ENCODE peak calls at places on chromosomes 2 and 18, in seven cellular contexts. U, F, Q, I, W, A and Y are unnamed samples.
A peak's percentile ranks its signal among the peaks of the same experiment; 100 is the strongest.

GRCh38 chr18:13218376-13219011 is at the start of gene LDLRAD4:
- DNase-seq in U (no peak), F (no peak), Q (peak; percentile 27), I (no peak), W (peak; percentile 55), A (no peak), Y (peak; percentile 17)

GRCh38 chr2:109703076-109703475 is 88.9 kb downstream of the SOWAHC start:
- DNase-seq in U (no peak), F (no peak), Q (no peak), I (peak; percentile 56), W (no peak), A (no peak), Y (no peak)

GRCh38 chr18:74868461-74868860 is 270.8 kb downstream of the ZNF407 start:
- DNase-seq in U (no peak), F (no peak), Q (no peak), I (no peak), W (no peak), A (no peak), Y (no peak)

GRCh38 chr18:27171993-27172392 is 13.1 kb downstream of the CHST9 start:
- DNase-seq in U (no peak), F (no peak), Q (no peak), I (no peak), W (no peak), A (no peak), Y (no peak)

GRCh38 chr2:111705711-111706323 is 178.2 kb downstream of the ANAPC1 start:
- DNase-seq in U (peak; percentile 65), F (no peak), Q (peak; percentile 22), I (peak; percentile 82), W (peak; percentile 58), A (peak; percentile 88), Y (no peak)

GRCh38 chr18:837922-838321 is 25.9 kb upstream of the YES1 start:
- DNase-seq in U (no peak), F (no peak), Q (no peak), I (no peak), W (no peak), A (no peak), Y (no peak)

GRCh38 chr2:140091926-140092325 is 1311.7 kb upstream of the NXPH2 start:
- DNase-seq in U (no peak), F (no peak), Q (no peak), I (no peak), W (no peak), A (no peak), Y (no peak)

GRCh38 chr2:160321025-160321424 is 121.0 kb upstream of the ITGB6 start:
- DNase-seq in U (no peak), F (no peak), Q (no peak), I (no peak), W (no peak), A (no peak), Y (no peak)

GRCh38 chr2:71798266-71799012 is 345.1 kb downstream of the DYSF start:
- DNase-seq in U (peak; percentile 23), F (peak; percentile 11), Q (no peak), I (peak; percentile 61), W (peak; percentile 63), A (no peak), Y (no peak)

GRCh38 chr18:2111456-2111855 is 459.8 kb downstream of the METTL4 start:
- DNase-seq in U (no peak), F (no peak), Q (no peak), I (peak; percentile 70), W (no peak), A (peak; percentile 0), Y (no peak)

GRCh38 chr2:173966274-173967098 is 1.3 kb upstream of the SP3 start:
- DNase-seq in U (no peak), F (peak; percentile 19), Q (no peak), I (no peak), W (peak; percentile 38), A (no peak), Y (no peak)

GRCh38 chr2:64204716-64205115 is 60.5 kb upstream of the PELI1 start:
- DNase-seq in U (no peak), F (no peak), Q (no peak), I (no peak), W (no peak), A (no peak), Y (no peak)

GRCh38 chr2:71603311-71603794 is 150.0 kb downstream of the DYSF start:
- DNase-seq in U (no peak), F (no peak), Q (no peak), I (no peak), W (no peak), A (no peak), Y (no peak)

GRCh38 chr2:85893428-85894258 is 4.9 kb upstream of the ST3GAL5 start:
- DNase-seq in U (no peak), F (no peak), Q (no peak), I (peak; percentile 94), W (no peak), A (no peak), Y (no peak)

GRCh38 chr18:48797841-48798255 is 152.9 kb downstream of the SMAD7 start:
- DNase-seq in U (peak; percentile 22), F (peak; percentile 88), Q (no peak), I (no peak), W (no peak), A (no peak), Y (no peak)

GRCh38 chr2:201254331-201254730 is 6.0 kb upstream of the CASP8 start:
- DNase-seq in U (peak; percentile 44), F (no peak), Q (no peak), I (no peak), W (no peak), A (no peak), Y (no peak)

GRCh38 chr2:157874278-157874825 is 1.8 kb downstream of the ACVR1 start:
- DNase-seq in U (no peak), F (peak; percentile 19), Q (no peak), I (no peak), W (no peak), A (no peak), Y (no peak)

GRCh38 chr2:183996825-183997823 is 601.2 kb upstream of the ZNF804A start:
- DNase-seq in U (no peak), F (peak; percentile 98), Q (no peak), I (no peak), W (peak; percentile 38), A (no peak), Y (no peak)

GRCh38 chr2:135230150-135230549 is 178.1 kb downstream of the RAB3GAP1 start:
- DNase-seq in U (no peak), F (no peak), Q (no peak), I (no peak), W (no peak), A (no peak), Y (no peak)